ENCODE peak calls at places on chromosomes 3 and 15, in eight cellular contexts. O, B, X, P, E, K, Y and U are unnamed samples.

GRCh38 chr15:50823281-50823680 is 57.8 kb upstream of the SPPL2A start:
- DNase-seq in O (no peak), B (no peak), X (no peak), P (no peak), E (no peak), K (no peak), Y (no peak), U (no peak)

GRCh38 chr3:136353461-136353860 is 103.3 kb downstream of the PCCB start:
- DNase-seq in O (no peak), B (no peak), X (no peak), P (no peak), E (no peak), K (no peak), Y (no peak), U (no peak)

GRCh38 chr15:43150171-43150929 is 17.0 kb downstream of the TMEM62 start:
- DNase-seq in O (peak; percentile 84), B (no peak), X (no peak), P (no peak), E (peak; percentile 86), K (no peak), Y (no peak), U (no peak)

GRCh38 chr3:156160653-156161052 is 40.3 kb downstream of the KCNAB1 start:
- DNase-seq in O (no peak), B (no peak), X (no peak), P (no peak), E (no peak), K (no peak), Y (no peak), U (no peak)

GRCh38 chr15:100770781-100771584 is 108.6 kb upstream of the ALDH1A3 start:
- DNase-seq in O (no peak), B (no peak), X (no peak), P (peak; percentile 31), E (no peak), K (no peak), Y (no peak), U (no peak)

GRCh38 chr3:129278970-129279906 is 568 bp downstream of the HMCES start:
- DNase-seq in O (peak; percentile 71), B (peak; percentile 72), X (peak; percentile 63), P (no peak), E (peak; percentile 34), K (peak; percentile 40), Y (peak; percentile 40), U (peak; percentile 38)

GRCh38 chr3:177410734-177411133 is 213.5 kb upstream of the TBL1XR1 start:
- DNase-seq in O (no peak), B (no peak), X (peak; percentile 22), P (peak; percentile 59), E (no peak), K (peak; percentile 71), Y (no peak), U (peak; percentile 75)

GRCh38 chr3:139639662-139640061 is 38.1 kb downstream of the NMNAT3 start:
- DNase-seq in O (no peak), B (no peak), X (no peak), P (no peak), E (no peak), K (no peak), Y (no peak), U (no peak)

GRCh38 chr3:98717584-98717983 is 45.6 kb upstream of the ST3GAL6 start:
- DNase-seq in O (no peak), B (no peak), X (no peak), P (no peak), E (no peak), K (no peak), Y (no peak), U (no peak)

GRCh38 chr3:112010631-112011030 is 11.9 kb downstream of the TAGLN3 start:
- DNase-seq in O (peak; percentile 36), B (no peak), X (no peak), P (no peak), E (peak; percentile 41), K (no peak), Y (no peak), U (no peak)

GRCh38 chr3:7875858-7876442 is 625.7 kb upstream of the LMCD1 start:
- DNase-seq in O (peak; percentile 54), B (no peak), X (no peak), P (no peak), E (peak; percentile 3), K (no peak), Y (no peak), U (no peak)

GRCh38 chr15:95266481-95267061 is 1035.2 kb downstream of the MCTP2 start:
- DNase-seq in O (peak; percentile 61), B (no peak), X (no peak), P (no peak), E (peak; percentile 65), K (no peak), Y (no peak), U (no peak)

GRCh38 chr3:9704343-9705322 is 1.0 kb downstream of the CPNE9 start:
- DNase-seq in O (peak; percentile 43), B (peak; percentile 80), X (no peak), P (no peak), E (peak; percentile 25), K (peak; percentile 54), Y (peak; percentile 29), U (peak; percentile 28)

GRCh38 chr3:32285910-32286309 is 47.4 kb downstream of the CMTM8 start:
- DNase-seq in O (peak; percentile 12), B (no peak), X (no peak), P (no peak), E (no peak), K (no peak), Y (no peak), U (no peak)

GRCh38 chr3:137869022-137869421 is 104.9 kb downstream of the SOX14 start:
- DNase-seq in O (no peak), B (no peak), X (no peak), P (no peak), E (no peak), K (no peak), Y (no peak), U (no peak)
- H3K27ac ChIP-seq in O (no peak overlapping the region), B (no peak overlapping the region), X (no peak overlapping the region), P (no peak overlapping the region), E (no peak overlapping the region), K (no peak overlapping the region), Y (no peak overlapping the region), U (no peak overlapping the region)

DNA sequence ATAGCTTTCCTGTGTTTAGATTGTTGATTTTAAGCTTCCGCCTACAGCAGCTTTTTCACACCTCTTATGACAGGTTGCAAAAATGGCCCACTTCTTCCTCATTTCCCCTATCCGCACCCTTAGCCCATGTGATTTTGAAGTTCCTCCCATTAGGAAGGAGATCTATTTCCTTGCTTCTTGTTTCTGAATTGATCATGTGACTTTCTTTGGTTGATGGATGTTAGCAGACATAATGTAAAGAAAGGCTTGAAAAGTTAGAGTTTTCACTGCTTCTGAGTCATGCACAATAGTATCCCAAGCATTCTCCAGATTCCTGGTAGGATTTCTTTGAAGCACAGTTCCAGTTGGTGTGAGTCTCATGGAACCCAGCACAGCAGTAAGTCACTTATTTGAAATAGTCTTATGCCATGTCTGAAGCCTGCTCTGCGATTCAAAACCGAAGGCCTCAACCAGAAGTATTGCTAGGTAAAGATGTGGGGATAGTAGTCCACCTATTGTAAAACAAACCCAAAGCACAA is 76.6 kb downstream of the EDEM1 start:
- DNase-seq in O (no peak), B (peak; percentile 19), X (no peak), P (no peak), E (no peak), K (no peak), Y (no peak), U (no peak)
- H3K4me3 ChIP-seq in O (no peak overlapping the region), B (no peak overlapping the region), X (no peak overlapping the region), P (no peak overlapping the region), E (no peak overlapping the region), K (no peak overlapping the region), Y (no peak overlapping the region), U (no peak overlapping the region)

DNA sequence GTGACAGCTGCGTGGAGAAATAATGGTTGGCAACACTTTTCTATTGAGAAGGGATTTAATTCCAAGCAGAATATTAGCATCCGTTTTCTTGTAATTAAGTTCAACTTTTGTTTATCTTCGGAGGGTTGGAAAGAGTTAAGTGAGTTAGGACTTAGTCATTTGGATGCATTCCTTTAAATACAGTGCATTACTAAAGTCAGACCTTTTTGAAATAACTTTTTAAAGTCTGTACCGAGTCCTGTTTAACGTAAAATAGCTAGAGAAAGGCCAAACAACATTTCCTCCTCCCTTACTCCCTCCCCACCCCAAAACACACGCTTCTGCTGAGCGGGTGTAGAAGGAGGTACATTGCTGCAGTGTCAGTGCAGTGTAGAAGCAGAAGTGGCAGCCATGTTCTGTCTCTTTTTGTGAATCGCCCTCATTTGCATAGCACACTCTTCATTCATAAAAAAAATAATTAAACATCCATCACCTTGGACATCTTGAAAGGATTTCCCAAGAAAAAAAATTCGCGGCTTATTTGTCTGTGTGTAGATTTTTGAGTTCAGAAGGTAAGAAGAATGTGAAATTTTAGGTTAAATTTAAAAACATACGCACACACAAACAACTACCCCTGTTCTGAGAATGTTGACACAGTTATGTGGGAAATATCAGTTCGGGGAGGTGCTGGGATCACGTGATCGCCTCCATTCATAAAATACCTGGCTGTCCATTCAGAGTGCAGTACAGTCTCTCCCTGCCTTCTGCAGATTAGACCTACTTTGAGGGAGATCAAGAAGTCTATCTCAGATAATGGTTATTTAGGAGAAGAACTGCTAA is 1.6 kb downstream of the SPRED1 start:
- DNase-seq in O (peak; percentile 67), B (peak; percentile 53), X (peak; percentile 59), P (peak; percentile 82), E (peak; percentile 65), K (peak; percentile 83), Y (peak; percentile 66), U (peak; percentile 53)
- H3K27ac ChIP-seq in O (peak overlapping the region; percentile 98), B (peak overlapping the region; percentile 2), X (no peak overlapping the region), P (peak overlapping the region; percentile 93), E (peak overlapping the region; percentile 93), K (peak overlapping the region; percentile 99), Y (peak overlapping the region; percentile 98), U (peak overlapping the region; percentile 99)

GRCh38 chr3:114155370-114155821 is 23.5 kb downstream of the DRD3 start:
- DNase-seq in O (peak; percentile 54), B (peak; percentile 61), X (peak; percentile 21), P (no peak), E (peak; percentile 32), K (peak; percentile 28), Y (no peak), U (no peak)

GRCh38 chr3:114157321-114157720 is 21.5 kb downstream of the DRD3 start:
- DNase-seq in O (no peak), B (no peak), X (no peak), P (no peak), E (no peak), K (no peak), Y (no peak), U (no peak)

GRCh38 chr3:114151091-114151490 is 27.8 kb downstream of the DRD3 start:
- DNase-seq in O (no peak), B (no peak), X (no peak), P (no peak), E (no peak), K (no peak), Y (no peak), U (no peak)

GRCh38 chr3:114154321-114154821 is 24.5 kb downstream of the DRD3 start:
- DNase-seq in O (no peak), B (peak; percentile 23), X (no peak), P (no peak), E (no peak), K (no peak), Y (no peak), U (no peak)

DNA sequence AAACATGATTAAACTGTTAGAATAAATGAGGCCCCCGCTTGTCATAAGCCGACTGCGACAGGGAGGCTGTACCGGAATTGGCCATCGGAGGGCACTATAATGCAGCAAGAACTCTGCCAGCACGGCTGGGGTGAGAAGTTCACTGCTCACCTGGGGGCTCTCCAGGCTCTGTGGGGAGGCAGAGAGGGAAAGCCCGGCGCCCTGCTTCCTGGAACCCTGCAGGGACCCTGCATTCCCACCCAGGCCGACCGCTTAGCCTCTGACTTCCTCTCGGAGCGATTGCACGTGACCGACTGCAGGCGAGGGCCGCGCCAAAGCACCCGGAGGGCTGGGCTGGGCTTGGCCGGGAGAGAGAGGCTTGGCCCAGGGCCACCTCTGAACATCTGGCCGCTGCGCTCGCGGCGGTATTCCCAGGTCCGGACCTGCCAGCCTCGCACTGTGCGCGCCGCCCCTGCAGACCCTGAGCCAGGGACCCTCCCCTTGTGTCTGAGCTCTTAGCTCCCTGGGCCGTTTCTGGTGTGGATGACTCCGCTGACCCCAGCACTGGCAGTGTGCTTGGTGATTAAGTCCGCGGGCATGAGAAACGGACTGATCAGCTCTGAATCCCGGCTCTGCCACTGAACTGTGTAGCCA is 26.2 kb downstream of the DRD3 start:
- DNase-seq in O (peak; percentile 90), B (peak; percentile 82), X (peak; percentile 80), P (peak; percentile 53), E (peak; percentile 73), K (peak; percentile 80), Y (peak; percentile 85), U (peak; percentile 75)
- H3K4me3 ChIP-seq in O (peak overlapping the region; percentile 30), B (peak overlapping the region; percentile 50), X (peak overlapping the region; percentile 55), P (peak overlapping the region; percentile 37), E (peak overlapping the region; percentile 60), K (peak overlapping the region; percentile 43), Y (peak overlapping the region; percentile 26), U (peak overlapping the region; percentile 62)